ENCODE peak calls at places on chromosomes 11 and 22, in six cellular contexts. A is WTC11, X is fibroblast of mammary gland, U is left ventricle myocardium inferior, Y is A549, O is AG04450. I is an unnamed sample.

GRCh38 chr11:117828641-117829368 is 4.3 kb upstream of the FXYD2 start:
- DNase-seq in A (no peak), X (peak), U (peak), Y (peak), O (peak), I (no peak)

GRCh38 chr22:40826984-40827741 is 8.0 kb upstream of the SLC25A17 start:
- DNase-seq in A (peak), X (no peak), U (no peak), Y (no peak), O (no peak), I (no peak)

GRCh38 chr11:124481365-124482323 is 36.1 kb upstream of the OR8B8 start:
- DNase-seq in A (no peak), X (peak), U (no peak), Y (peak), O (peak), I (no peak)

GRCh38 chr11:28860898-28861297 is 752.7 kb downstream of the METTL15 start:
- DNase-seq in A (no peak), X (peak), U (no peak), Y (peak), O (no peak), I (peak)

GRCh38 chr22:17138451-17139042 is 17.4 kb upstream of the TMEM121B start:
- DNase-seq in A (no peak), X (no peak), U (no peak), Y (no peak), O (no peak), I (no peak)

GRCh38 chr11:114137838-114138237 is 78.3 kb downstream of the ZBTB16 start:
- DNase-seq in A (no peak), X (no peak), U (peak), Y (no peak), O (no peak), I (no peak)

GRCh38 chr11:72724851-72725730 is 27.1 kb downstream of the ARAP1 start:
- DNase-seq in A (peak), X (peak), U (peak), Y (peak), O (peak), I (no peak)

GRCh38 chr11:67503119-67504022 is 1.8 kb downstream of the PITPNM1 start:
- DNase-seq in A (no peak), X (no peak), U (no peak), Y (no peak), O (no peak), I (no peak)

GRCh38 chr11:116958246-116958645 is 120.8 kb upstream of the APOA1 start:
- DNase-seq in A (no peak), X (no peak), U (no peak), Y (no peak), O (no peak), I (no peak)

GRCh38 chr11:107172996-107173395 is 154.7 kb upstream of the GUCY1A2 start:
- DNase-seq in A (no peak), X (no peak), U (no peak), Y (no peak), O (no peak), I (no peak)

GRCh38 chr22:50537765-50538164 is 7.9 kb upstream of the KLHDC7B start:
- DNase-seq in A (no peak), X (no peak), U (no peak), Y (no peak), O (no peak), I (no peak)

GRCh38 chr22:25176799-25177198 is 22.9 kb upstream of the CRYBB3 start:
- DNase-seq in A (no peak), X (no peak), U (no peak), Y (no peak), O (no peak), I (no peak)

GRCh38 chr11:78212586-78213371 is 24.1 kb downstream of the USP35 start:
- DNase-seq in A (peak), X (peak), U (peak), Y (no peak), O (no peak), I (peak)

GRCh38 chr22:17741866-17742527 is 32.3 kb downstream of the BID start:
- DNase-seq in A (no peak), X (no peak), U (no peak), Y (no peak), O (no peak), I (no peak)

GRCh38 chr22:31064369-31064768 is 16.7 kb upstream of the SMTN start:
- DNase-seq in A (no peak), X (no peak), U (no peak), Y (no peak), O (no peak), I (no peak)

GRCh38 chr11:74520927-74521665 is 27.6 kb upstream of the LIPT2 start:
- DNase-seq in A (no peak), X (no peak), U (no peak), Y (no peak), O (no peak), I (no peak)

GRCh38 chr11:91978747-91979146 is 245.9 kb upstream of the FAT3 start:
- DNase-seq in A (no peak), X (no peak), U (no peak), Y (no peak), O (no peak), I (peak)

GRCh38 chr11:2474059-2474901 is 29.5 kb downstream of the KCNQ1 start:
- DNase-seq in A (no peak), X (no peak), U (peak), Y (no peak), O (no peak), I (no peak)

GRCh38 chr22:29270475-29271271 is 2.6 kb downstream of the EWSR1 start:
- DNase-seq in A (no peak), X (peak), U (no peak), Y (peak), O (no peak), I (no peak)

GRCh38 chr11:48154162-48154561 is 62.4 kb upstream of the OR4B1 start:
- DNase-seq in A (no peak), X (peak), U (no peak), Y (no peak), O (no peak), I (no peak)

GRCh38 chr11:48051217-48051848 is 71.0 kb downstream of the PTPRJ start:
- DNase-seq in A (no peak), X (no peak), U (no peak), Y (no peak), O (no peak), I (no peak)

GRCh38 chr11:76695133-76695532 is 24.6 kb upstream of the LRRC32 start:
- DNase-seq in A (no peak), X (no peak), U (no peak), Y (peak), O (no peak), I (no peak)
- TF ChIP-seq CTCF in A (no peak), X (no peak), U (no peak), Y (peak), O (no peak), I (no peak)

GRCh38 chr22:36352775-36353507 is 34.8 kb downstream of the MYH9 start:
- DNase-seq in A (no peak), X (peak), U (peak), Y (peak), O (peak), I (no peak)

GRCh38 chr22:36351921-36352774 is 35.6 kb downstream of the MYH9 start:
- DNase-seq in A (no peak), X (peak), U (no peak), Y (peak), O (no peak), I (no peak)

GRCh38 chr22:36348760-36349159 is 39.0 kb downstream of the MYH9 start:
- DNase-seq in A (no peak), X (no peak), U (no peak), Y (no peak), O (no peak), I (no peak)

GRCh38 chr22:36349726-36350125 is 38.0 kb downstream of the MYH9 start:
- DNase-seq in A (no peak), X (no peak), U (no peak), Y (no peak), O (no peak), I (no peak)

GRCh38 chr22:36350751-36351594 is 36.8 kb downstream of the MYH9 start:
- DNase-seq in A (no peak), X (peak), U (no peak), Y (peak), O (no peak), I (no peak)
- TF ChIP-seq CTCF in A (no peak), X (peak), U (no peak), Y (no peak), O (peak), I (peak)

GRCh38 chr11:20061766-20062165 is 98.5 kb downstream of the DBX1 start:
- DNase-seq in A (no peak), X (no peak), U (no peak), Y (no peak), O (no peak), I (no peak)

GRCh38 chr11:20059587-20060021 is 100.7 kb downstream of the DBX1 start:
- DNase-seq in A (no peak), X (no peak), U (no peak), Y (no peak), O (no peak), I (no peak)

GRCh38 chr11:20058749-20059458 is 101.4 kb downstream of the DBX1 start:
- DNase-seq in A (no peak), X (no peak), U (no peak), Y (no peak), O (no peak), I (no peak)

GRCh38 chr11:20060647-20061205 is 99.5 kb downstream of the DBX1 start:
- DNase-seq in A (no peak), X (no peak), U (no peak), Y (no peak), O (no peak), I (no peak)

GRCh38 chr11:20060180-20060579 is 100.1 kb downstream of the DBX1 start:
- DNase-seq in A (no peak), X (no peak), U (no peak), Y (no peak), O (no peak), I (no peak)
- TF ChIP-seq CTCF in A (no peak), X (no peak), U (no peak), Y (no peak), O (no peak), I (no peak)

DNA sequence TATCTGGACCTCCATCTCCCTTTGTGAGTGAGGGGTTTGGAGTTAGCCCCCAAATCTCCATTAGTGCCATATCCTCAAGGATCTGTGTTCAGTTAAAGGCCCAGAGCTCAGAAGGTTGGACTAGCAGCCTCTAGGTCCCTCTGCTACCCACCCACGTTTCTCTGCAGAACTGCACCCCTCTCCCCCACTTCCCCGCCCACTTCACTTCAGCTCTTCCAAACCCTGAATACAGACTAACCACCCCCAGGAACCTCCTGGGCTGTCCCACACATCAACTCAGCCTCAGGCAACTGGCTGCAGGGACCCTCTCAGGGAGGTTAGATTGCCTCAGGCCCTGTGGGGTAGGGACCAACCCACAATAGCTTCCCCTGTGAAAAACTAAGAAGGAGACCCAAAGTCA is 854 bp downstream of the VPREB3 start:
- DNase-seq in A (no peak), X (no peak), U (no peak), Y (no peak), O (no peak), I (no peak)
- TF ChIP-seq CTCF in A (no peak), X (no peak), U (no peak), Y (no peak), O (no peak), I (no peak)

DNA sequence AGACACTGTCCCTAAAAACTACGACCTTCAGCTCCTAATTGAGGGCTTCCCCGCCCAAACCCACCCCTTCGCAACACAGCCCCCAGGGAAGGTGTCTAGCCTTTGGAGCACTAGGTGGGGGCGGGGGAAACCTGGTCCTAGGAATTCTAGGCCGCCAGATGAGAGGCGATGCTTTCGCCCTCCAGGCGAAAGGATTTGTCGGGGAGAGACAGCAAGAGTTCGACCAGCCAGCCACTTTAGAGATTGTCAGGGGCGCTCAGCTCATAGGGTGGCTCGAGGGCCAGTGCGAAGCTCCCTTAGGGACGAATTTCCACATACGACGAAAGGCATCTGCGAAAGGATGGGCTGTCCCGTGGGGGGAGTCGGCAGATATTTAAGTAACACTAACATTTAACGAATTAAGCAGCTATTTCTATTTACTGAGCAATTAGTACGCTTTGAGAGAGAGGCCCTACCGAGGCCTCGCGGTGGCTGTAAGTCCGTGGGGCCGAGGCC is 5.3 kb downstream of the CD248 start:
- DNase-seq in A (no peak), X (no peak), U (no peak), Y (no peak), O (no peak), I (no peak)
- TF ChIP-seq CTCF in A (no peak), X (peak), U (peak), Y (no peak), O (no peak), I (no peak)

GRCh38 chr11:75783416-75784084 is 15.0 kb downstream of the DGAT2 start:
- DNase-seq in A (no peak), X (no peak), U (no peak), Y (no peak), O (no peak), I (no peak)
- TF ChIP-seq CTCF in A (no peak), X (no peak), U (no peak), Y (no peak), O (no peak), I (no peak)

GRCh38 chr11:46237248-46238077 is 40.0 kb upstream of the CREB3L1 start:
- DNase-seq in A (peak), X (peak), U (peak), Y (peak), O (peak), I (no peak)
- TF ChIP-seq CTCF in A (no peak), X (no peak), U (no peak), Y (no peak), O (no peak), I (no peak)

GRCh38 chr11:128484172-128484571 is 103.2 kb downstream of the ETS1 start:
- DNase-seq in A (no peak), X (no peak), U (no peak), Y (peak), O (no peak), I (no peak)
- TF ChIP-seq CTCF in A (no peak), X (peak), U (peak), Y (peak), O (peak), I (no peak)

I was measured in AG04449.